ENCODE peak calls at places on chromosomes 4 and X, in seven cellular contexts. X is IMR-90, C is H9, K is H1, D is mesendoderm, V is trophoblast cell, Q is mesenchymal stem cell. E is an unnamed sample.

GRCh38 chr4:189265515-189265914 is 675.2 kb upstream of the FRG1 start:
- DNase-seq in D (peak; percentile 9), X (no peak), C (peak; percentile 36), K (no peak), V (no peak), Q (no peak), E (no peak)

GRCh38 chr4:151184523-151185458 is 85.4 kb downstream of the RPS3A start:
- DNase-seq in X (peak; percentile 89), Q (peak; percentile 80), C (no peak), D (peak; percentile 18), V (peak; percentile 37), K (no peak), E (no peak)

GRCh38 chr4:21790437-21791029 is 158.0 kb downstream of the KCNIP4 start:
- DNase-seq in K (no peak), Q (peak; percentile 48), D (peak; percentile 17), V (peak; percentile 75), X (peak; percentile 54), C (no peak), E (no peak)

GRCh38 chr4:176906693-176907092 is 114.0 kb upstream of the VEGFC start:
- DNase-seq in K (no peak), X (no peak), C (no peak), V (no peak), Q (peak; percentile 66), D (no peak), E (no peak)

GRCh38 chrX:19695884-19696283 is 180.6 kb upstream of the MAP3K15 start:
- DNase-seq in C (no peak), V (no peak), D (no peak), Q (no peak), K (no peak), X (no peak), E (no peak)

GRCh38 chrX:19855700-19856381 is 31.6 kb downstream of the SH3KBP1 start:
- DNase-seq in D (peak; percentile 34), K (no peak), V (peak; percentile 16), X (no peak), Q (no peak), C (no peak), E (no peak)

GRCh38 chr4:141851246-141851891 is 215.0 kb downstream of the IL15 start:
- DNase-seq in X (peak; percentile 64), K (no peak), Q (no peak), V (no peak), D (no peak), C (no peak), E (no peak)

GRCh38 chr4:7842384-7843279 is 97.0 kb downstream of the AFAP1 start:
- DNase-seq in C (no peak), Q (peak; percentile 99), K (no peak), V (peak; percentile 94), D (peak; percentile 94), X (peak; percentile 99), E (no peak)

GRCh38 chrX:72258174-72258573 is 18.9 kb downstream of the RPS4X start:
- DNase-seq in K (no peak), C (no peak), X (peak; percentile 84), V (peak; percentile 38), Q (peak; percentile 68), D (no peak), E (no peak)

GRCh38 chr4:25031077-25031606 is 396 bp upstream of the LGI2 start:
- DNase-seq in X (no peak), Q (peak; percentile 34), K (peak; percentile 78), D (peak; percentile 43), V (peak; percentile 19), C (peak; percentile 54), E (peak; percentile 26)

GRCh38 chrX:145190801-145191389 is 56.4 kb upstream of the SPANXN1 start:
- DNase-seq in Q (peak; percentile 4), C (no peak), X (no peak), K (no peak), V (peak; percentile 53), D (no peak), E (no peak)

GRCh38 chr4:1566838-1567518 is 117.1 kb downstream of the FAM53A start:
- DNase-seq in X (no peak), D (no peak), V (no peak), K (no peak), C (peak; percentile 63), Q (no peak), E (no peak)

GRCh38 chr4:41655177-41655576 is 93.3 kb downstream of the PHOX2B start:
- DNase-seq in X (peak; percentile 6), Q (peak; percentile 33), V (no peak), C (no peak), K (no peak), D (no peak), E (no peak)

GRCh38 chr4:71711044-71711984 is 72.6 kb downstream of the GC start:
- DNase-seq in D (no peak), X (no peak), V (no peak), K (no peak), Q (no peak), C (no peak), E (no peak)

GRCh38 chr4:90127223-90127705 is at the start of gene CCSER1:
- DNase-seq in K (peak; percentile 72), Q (peak; percentile 64), D (peak; percentile 73), C (peak; percentile 61), X (peak; percentile 1), V (peak; percentile 84), E (peak; percentile 43)

GRCh38 chr4:74640111-74640903 is 154.0 kb downstream of the BTC start:
- DNase-seq in C (no peak), V (no peak), X (peak; percentile 92), K (no peak), D (no peak), Q (peak; percentile 86), E (no peak)

GRCh38 chrX:148672526-148672925 is 172.1 kb downstream of the AFF2 start:
- DNase-seq in K (no peak), C (no peak), V (no peak), X (no peak), D (no peak), Q (no peak), E (no peak)

GRCh38 chr4:169098969-169099685 is 89.1 kb upstream of the CBR4 start:
- DNase-seq in V (no peak), D (no peak), X (peak; percentile 19), K (no peak), Q (no peak), C (no peak), E (no peak)
- H2AK5ac ChIP-seq in V (no peak overlapping the region), D (no peak overlapping the region), X (no peak overlapping the region), K (no peak overlapping the region), Q (peak overlapping the region; percentile 61), C (no peak overlapping the region), E (no peak overlapping the region)

GRCh38 chr4:5412296-5412695 is 296.1 kb downstream of the EVC2 start:
- DNase-seq in K (no peak), D (no peak), X (no peak), Q (no peak), C (no peak), V (no peak), E (no peak)
- H2AK5ac ChIP-seq in K (no peak overlapping the region), D (no peak overlapping the region), X (no peak overlapping the region), Q (no peak overlapping the region), C (no peak overlapping the region), V (no peak overlapping the region), E (no peak overlapping the region)

DNA sequence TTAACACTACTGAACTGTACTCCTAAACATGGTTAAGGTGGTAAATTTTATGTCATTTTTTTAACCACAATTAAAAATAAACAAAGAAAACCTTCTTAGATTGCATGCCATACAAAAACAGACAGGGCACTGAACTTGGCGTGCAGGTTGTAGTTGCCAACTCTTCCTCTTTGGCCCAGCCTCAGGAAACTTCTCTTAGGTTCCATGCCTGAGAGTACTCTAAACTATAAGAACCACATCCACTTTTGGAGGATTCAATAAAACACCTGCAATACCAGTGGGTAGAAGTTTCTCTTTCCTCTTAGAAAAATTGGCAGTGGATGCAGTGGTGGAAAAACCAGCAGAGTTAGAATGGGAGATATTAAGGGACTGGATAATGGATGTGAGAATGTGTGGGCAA is 103.4 kb downstream of the LUZP4 start:
- DNase-seq in X (no peak), K (no peak), C (no peak), D (no peak), Q (no peak), V (no peak), E (no peak)
- H2AK5ac ChIP-seq in X (no peak overlapping the region), K (no peak overlapping the region), C (no peak overlapping the region), D (no peak overlapping the region), Q (no peak overlapping the region), V (no peak overlapping the region), E (no peak overlapping the region)

GRCh38 chr4:145938618-145939177 is at the start of gene ZNF827:
- DNase-seq in C (peak; percentile 66), X (peak; percentile 74), Q (peak; percentile 89), K (peak; percentile 65), D (peak; percentile 94), V (peak; percentile 32), E (peak; percentile 64)

GRCh38 chr4:145936142-145937020 is 2.2 kb downstream of the ZNF827 start:
- DNase-seq in X (peak; percentile 73), K (peak; percentile 81), Q (peak; percentile 85), V (peak; percentile 45), D (peak; percentile 94), C (peak; percentile 74), E (peak; percentile 57)

GRCh38 chr4:145937990-145938611 is 522 bp downstream of the ZNF827 start:
- DNase-seq in D (peak; percentile 92), K (peak; percentile 48), V (peak; percentile 26), C (no peak), X (peak; percentile 27), Q (peak; percentile 59), E (peak; percentile 36)

GRCh38 chr4:145935253-145936141 is 3.1 kb downstream of the ZNF827 start:
- DNase-seq in C (peak; percentile 62), V (no peak), Q (no peak), X (no peak), D (peak; percentile 79), K (no peak), E (no peak)

GRCh38 chr4:145937021-145937861 is 1.4 kb downstream of the ZNF827 start:
- DNase-seq in C (peak; percentile 56), D (peak; percentile 83), Q (peak; percentile 77), K (peak; percentile 74), X (peak; percentile 57), V (peak; percentile 47), E (peak; percentile 33)
- H2AK5ac ChIP-seq in C (no peak overlapping the region), D (no peak overlapping the region), Q (no peak overlapping the region), K (no peak overlapping the region), X (peak overlapping the region; percentile 57), V (peak overlapping the region; percentile 92), E (peak overlapping the region; percentile 70)

DNA sequence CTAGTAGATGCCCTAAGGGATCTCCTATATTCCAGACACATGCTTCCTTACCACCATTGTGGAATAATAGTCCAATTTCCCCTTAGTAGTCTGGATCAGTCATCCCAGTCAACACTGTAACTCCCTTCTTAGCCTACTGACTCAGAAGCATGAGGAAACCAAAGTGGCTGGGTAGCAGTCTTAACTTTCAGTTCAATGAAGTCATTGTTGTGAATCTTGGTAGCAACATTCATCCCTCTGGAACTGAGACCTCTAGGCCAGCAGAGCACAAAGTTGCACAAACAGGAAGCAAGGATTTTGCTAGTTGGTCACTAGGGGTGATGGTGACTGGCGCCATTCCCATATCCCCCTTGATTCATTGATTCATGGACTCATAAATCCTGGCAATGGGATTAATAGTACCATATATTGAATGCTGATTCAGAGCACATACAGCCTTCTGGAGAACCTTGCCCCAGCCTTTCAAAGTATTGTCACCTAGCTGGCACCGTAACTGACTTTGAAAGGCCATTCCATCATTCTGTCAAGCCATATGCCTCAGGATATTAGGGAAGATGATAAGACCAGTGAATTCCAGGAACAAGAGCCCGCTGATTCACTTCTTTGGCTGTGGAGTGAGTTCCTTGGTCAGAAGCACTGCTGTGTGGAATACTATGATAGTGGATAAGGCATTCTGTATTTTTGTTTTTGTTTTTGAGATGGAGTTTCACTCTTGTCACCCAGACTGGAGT is 19.7 kb upstream of the GPAT3 start:
- DNase-seq in V (peak; percentile 69), C (no peak), K (no peak), Q (peak; percentile 83), X (peak; percentile 80), D (no peak), E (no peak)
- H2AK5ac ChIP-seq in V (no peak overlapping the region), C (no peak overlapping the region), K (no peak overlapping the region), Q (no peak overlapping the region), X (no peak overlapping the region), D (no peak overlapping the region), E (no peak overlapping the region)

E was measured in neuronal stem cell.